ENCODE peak calls at places on chromosomes 11 and 22, in four cellular contexts. One of them, this sample, is unnamed.

GRCh38 chr11:32902089-32902665 is 9.6 kb downstream of the QSER1 start:
- DNase-seq in A549: no peak
- DNase-seq in cardiac muscle cell: no peak
- DNase-seq in OCI-LY7: no peak
- DNase-seq in this sample: no peak

GRCh38 chr11:2186669-2187266 is 15.2 kb upstream of the TH start:
- DNase-seq in A549: peak; percentile 76
- DNase-seq in cardiac muscle cell: peak; percentile 30
- DNase-seq in OCI-LY7: peak; percentile 62
- DNase-seq in this sample: peak; percentile 30

GRCh38 chr11:69234740-69235710 is 58.9 kb upstream of the MYEOV start:
- DNase-seq in A549: no peak
- DNase-seq in cardiac muscle cell: no peak
- DNase-seq in OCI-LY7: peak; percentile 7
- DNase-seq in this sample: no peak

GRCh38 chr11:77188912-77189491 is 61.0 kb downstream of the MYO7A start:
- DNase-seq in A549: no peak
- DNase-seq in cardiac muscle cell: no peak
- DNase-seq in OCI-LY7: no peak
- DNase-seq in this sample: no peak

GRCh38 chr11:108825381-108825780 is 160.5 kb downstream of the DDX10 start:
- DNase-seq in A549: no peak
- DNase-seq in cardiac muscle cell: no peak
- DNase-seq in OCI-LY7: no peak
- DNase-seq in this sample: no peak

GRCh38 chr11:128336203-128336602 is 251.2 kb downstream of the ETS1 start:
- DNase-seq in A549: no peak
- DNase-seq in cardiac muscle cell: peak; percentile 78
- DNase-seq in OCI-LY7: no peak
- DNase-seq in this sample: no peak

GRCh38 chr22:46036558-46037408 is 59.8 kb upstream of the WNT7B start:
- DNase-seq in A549: peak; percentile 65
- DNase-seq in cardiac muscle cell: peak; percentile 25
- DNase-seq in OCI-LY7: peak; percentile 85
- DNase-seq in this sample: peak; percentile 78

GRCh38 chr11:32396991-32397390 is 38.3 kb downstream of the WT1 start:
- DNase-seq in A549: no peak
- DNase-seq in cardiac muscle cell: peak; percentile 82
- DNase-seq in OCI-LY7: no peak
- DNase-seq in this sample: no peak

GRCh38 chr11:122923302-122923701 is 40.7 kb downstream of the JHY start:
- DNase-seq in A549: no peak
- DNase-seq in cardiac muscle cell: no peak
- DNase-seq in OCI-LY7: no peak
- DNase-seq in this sample: no peak

GRCh38 chr22:26775394-26775793 is 118.0 kb downstream of the MIAT start:
- DNase-seq in A549: no peak
- DNase-seq in cardiac muscle cell: no peak
- DNase-seq in OCI-LY7: no peak
- DNase-seq in this sample: no peak
- TF ChIP-seq CTCF in A549: no peak
- TF ChIP-seq CTCF in cardiac muscle cell: no peak
- TF ChIP-seq CTCF in OCI-LY7: no peak
- TF ChIP-seq CTCF in this sample: no peak

GRCh38 chr11:66910669-66911068 is 47.5 kb downstream of the PC start:
- DNase-seq in A549: no peak
- DNase-seq in cardiac muscle cell: no peak
- DNase-seq in OCI-LY7: no peak
- DNase-seq in this sample: no peak

GRCh38 chr11:66912361-66912760 is 45.8 kb downstream of the PC start:
- DNase-seq in A549: no peak
- DNase-seq in cardiac muscle cell: no peak
- DNase-seq in OCI-LY7: no peak
- DNase-seq in this sample: no peak

GRCh38 chr11:66915046-66915832 is 42.9 kb downstream of the PC start:
- DNase-seq in A549: no peak
- DNase-seq in cardiac muscle cell: no peak
- DNase-seq in OCI-LY7: no peak
- DNase-seq in this sample: no peak

GRCh38 chr11:66914505-66914904 is 43.7 kb downstream of the PC start:
- DNase-seq in A549: no peak
- DNase-seq in cardiac muscle cell: no peak
- DNase-seq in OCI-LY7: no peak
- DNase-seq in this sample: no peak

GRCh38 chr11:66912963-66913362 is 45.2 kb downstream of the PC start:
- DNase-seq in A549: no peak
- DNase-seq in cardiac muscle cell: no peak
- DNase-seq in OCI-LY7: no peak
- DNase-seq in this sample: no peak
- H3K27ac ChIP-seq in A549: no peak overlapping the region
- H3K27ac ChIP-seq in cardiac muscle cell: no peak overlapping the region
- H3K27ac ChIP-seq in OCI-LY7: no peak overlapping the region
- H3K27ac ChIP-seq in this sample: no peak overlapping the region

DNA sequence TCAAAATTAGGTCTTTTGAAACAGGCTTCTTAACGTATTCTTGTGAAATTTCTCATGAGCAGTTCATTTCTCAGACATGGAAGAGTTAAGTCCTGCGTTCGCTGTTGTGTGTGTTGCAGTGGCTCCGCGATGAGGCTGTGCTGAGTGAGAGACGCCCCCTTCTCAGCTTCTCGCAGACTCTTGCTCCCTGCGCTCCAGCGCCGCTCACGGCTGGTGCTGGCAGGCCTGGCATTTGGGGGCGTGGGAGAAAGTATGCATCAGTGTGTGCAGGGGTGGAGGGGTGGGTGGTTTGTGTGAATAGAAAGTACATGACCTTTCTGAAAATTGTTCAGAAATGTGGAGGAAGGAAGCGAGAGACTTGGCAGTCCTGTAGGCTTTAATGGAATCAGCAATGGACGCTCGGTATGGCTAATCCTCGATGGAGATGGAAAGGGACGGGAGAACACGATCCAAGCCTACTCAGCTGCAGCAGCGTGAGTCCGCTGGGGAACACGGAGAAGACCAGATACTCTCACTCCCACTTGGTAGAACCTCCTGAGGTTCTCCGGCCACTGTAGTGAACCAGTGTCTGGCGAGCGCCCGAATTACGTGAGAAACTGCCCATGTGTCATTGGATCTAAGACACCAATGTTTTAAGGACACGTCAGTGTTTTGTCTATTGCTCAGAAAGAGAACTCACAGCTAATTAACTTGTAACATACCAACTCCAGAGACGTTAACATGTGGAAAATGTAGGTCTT is 5.9 kb downstream of the TAB1 start:
- DNase-seq in A549: no peak
- DNase-seq in cardiac muscle cell: peak; percentile 78
- DNase-seq in OCI-LY7: no peak
- DNase-seq in this sample: no peak
- TF ChIP-seq CTCF in A549: no peak
- TF ChIP-seq CTCF in cardiac muscle cell: peak; percentile 34
- TF ChIP-seq CTCF in OCI-LY7: no peak
- TF ChIP-seq CTCF in this sample: no peak

DNA sequence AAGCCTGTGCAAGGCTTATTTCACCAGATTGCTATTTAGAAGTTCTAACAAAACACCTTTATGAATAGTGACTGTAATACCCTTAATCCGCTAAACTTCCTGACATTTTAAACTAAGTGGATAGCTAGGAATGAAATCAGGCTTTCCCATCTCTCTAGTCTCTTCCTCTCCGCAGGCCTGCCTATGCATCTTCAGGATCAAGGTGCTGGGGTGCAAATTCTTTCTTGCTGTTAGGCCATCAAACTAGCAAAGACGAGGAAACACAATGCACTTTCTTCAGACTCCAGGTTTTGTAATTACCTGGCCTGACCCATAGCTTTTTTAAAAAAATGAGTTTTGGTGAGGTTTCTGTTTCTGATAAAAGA is 149.4 kb downstream of the DBX1 start:
- DNase-seq in A549: no peak
- DNase-seq in cardiac muscle cell: no peak
- DNase-seq in OCI-LY7: no peak
- DNase-seq in this sample: no peak
- H3K27ac ChIP-seq in A549: peak overlapping the region; percentile 67
- H3K27ac ChIP-seq in cardiac muscle cell: peak overlapping the region; percentile 25
- H3K27ac ChIP-seq in OCI-LY7: no peak overlapping the region
- H3K27ac ChIP-seq in this sample: no peak overlapping the region

DNA sequence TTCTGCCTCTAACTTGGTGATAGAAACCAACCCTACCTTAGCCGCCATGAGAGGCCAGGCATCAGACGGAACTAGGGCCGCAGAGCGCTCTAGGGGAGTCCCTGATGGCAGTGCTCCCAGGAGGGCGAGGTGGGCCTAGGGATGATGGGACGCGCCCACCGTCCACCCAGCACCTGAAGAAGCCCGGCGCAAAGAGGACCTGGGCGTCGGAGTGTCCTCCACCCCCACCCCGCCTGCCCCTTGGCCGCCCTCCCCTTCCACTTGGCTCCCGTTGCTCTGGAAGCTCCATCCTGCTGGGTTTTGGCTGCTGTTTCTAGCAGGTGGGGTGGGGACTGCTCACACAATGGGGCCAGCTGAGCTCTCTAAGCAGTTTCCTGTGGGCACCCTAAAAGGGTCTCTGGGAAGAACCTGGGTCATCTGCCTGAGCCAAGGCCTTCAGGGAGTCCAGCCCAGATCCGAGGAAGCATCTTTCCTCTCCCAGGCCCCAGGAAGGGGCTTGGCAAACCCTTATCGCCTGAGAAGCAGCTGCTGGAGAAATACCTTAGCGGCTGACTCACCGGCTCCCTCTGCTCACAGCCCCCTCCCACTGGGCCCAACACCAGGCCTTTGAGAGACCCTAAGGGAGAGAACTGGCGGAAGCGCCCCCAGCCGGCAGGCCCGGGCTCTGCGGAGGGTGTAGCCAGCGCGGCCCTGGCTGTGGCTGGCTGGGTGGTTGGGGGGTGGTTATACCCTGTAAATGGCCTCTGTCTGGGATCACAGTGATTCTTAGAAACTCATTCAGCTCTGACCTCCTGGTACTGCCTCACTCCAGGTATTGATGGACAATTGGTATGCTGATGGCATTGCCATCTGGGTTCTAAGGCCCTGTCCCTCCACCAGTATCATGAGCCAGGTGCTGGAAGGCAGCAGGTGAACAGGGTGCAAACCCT is 19.3 kb downstream of the CREB3L1 start:
- DNase-seq in A549: no peak
- DNase-seq in cardiac muscle cell: peak; percentile 97
- DNase-seq in OCI-LY7: no peak
- DNase-seq in this sample: no peak
- TF ChIP-seq CTCF in A549: no peak
- TF ChIP-seq CTCF in cardiac muscle cell: peak; percentile 89
- TF ChIP-seq CTCF in OCI-LY7: no peak
- TF ChIP-seq CTCF in this sample: no peak

GRCh38 chr22:20142711-20143621 is 7.9 kb downstream of the CCDC188 start:
- DNase-seq in A549: no peak
- DNase-seq in cardiac muscle cell: no peak
- DNase-seq in OCI-LY7: no peak
- DNase-seq in this sample: no peak
- H3K27ac ChIP-seq in A549: no peak overlapping the region
- H3K27ac ChIP-seq in cardiac muscle cell: no peak overlapping the region
- H3K27ac ChIP-seq in OCI-LY7: no peak overlapping the region
- H3K27ac ChIP-seq in this sample: no peak overlapping the region

GRCh38 chr11:63020671-63021255 is 5.1 kb upstream of the SLC22A8 start:
- DNase-seq in A549: peak; percentile 36
- DNase-seq in cardiac muscle cell: no peak
- DNase-seq in OCI-LY7: no peak
- DNase-seq in this sample: peak; percentile 10
- TF ChIP-seq CTCF in A549: peak; percentile 34
- TF ChIP-seq CTCF in cardiac muscle cell: peak; percentile 48
- TF ChIP-seq CTCF in OCI-LY7: peak; percentile 68
- TF ChIP-seq CTCF in this sample: peak; percentile 61

GRCh38 chr22:30880847-30881246 is 87.7 kb downstream of the MORC2 start:
- DNase-seq in A549: no peak
- DNase-seq in cardiac muscle cell: no peak
- DNase-seq in OCI-LY7: no peak
- DNase-seq in this sample: no peak

GRCh38 chr22:30881361-30882180 is 87.0 kb downstream of the MORC2 start:
- DNase-seq in A549: no peak
- DNase-seq in cardiac muscle cell: peak; percentile 13
- DNase-seq in OCI-LY7: no peak
- DNase-seq in this sample: no peak

GRCh38 chr22:30882974-30883533 is 85.5 kb downstream of the MORC2 start:
- DNase-seq in A549: no peak
- DNase-seq in cardiac muscle cell: no peak
- DNase-seq in OCI-LY7: no peak
- DNase-seq in this sample: no peak

GRCh38 chr22:30883586-30884145 is 84.9 kb downstream of the MORC2 start:
- DNase-seq in A549: no peak
- DNase-seq in cardiac muscle cell: no peak
- DNase-seq in OCI-LY7: no peak
- DNase-seq in this sample: no peak

DNA sequence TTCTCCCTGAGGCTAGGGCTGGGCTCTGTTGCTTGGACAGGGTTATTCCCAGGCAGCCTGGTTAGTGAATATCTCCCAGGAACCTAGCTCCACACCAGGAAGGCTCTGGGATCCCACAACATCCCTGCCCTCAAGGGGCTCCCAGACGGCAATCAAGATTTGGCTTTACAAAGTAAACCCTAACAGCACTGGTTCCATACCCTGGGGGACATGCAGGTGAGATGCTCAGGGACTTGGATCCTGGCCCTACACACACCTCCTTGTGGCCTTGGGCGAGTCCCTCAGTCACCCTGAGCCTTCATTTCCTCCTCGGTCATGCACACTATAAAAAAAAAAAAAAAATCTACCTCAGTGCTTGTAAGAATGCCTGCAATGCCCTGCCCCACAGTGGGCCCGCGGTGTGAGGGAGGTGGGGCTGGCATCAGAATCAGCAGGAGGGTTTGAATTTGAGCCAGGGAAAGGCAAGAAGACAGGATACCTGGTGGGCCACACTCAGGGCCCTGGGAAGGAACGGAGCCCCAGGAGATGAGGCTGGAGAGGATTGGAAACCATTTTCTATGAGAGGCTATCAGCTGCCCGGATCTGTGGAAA is 86.3 kb downstream of the MORC2 start:
- DNase-seq in A549: no peak
- DNase-seq in cardiac muscle cell: no peak
- DNase-seq in OCI-LY7: no peak
- DNase-seq in this sample: no peak
- H3K27ac ChIP-seq in A549: peak overlapping the region; percentile 30
- H3K27ac ChIP-seq in cardiac muscle cell: peak overlapping the region; percentile 62
- H3K27ac ChIP-seq in OCI-LY7: no peak overlapping the region
- H3K27ac ChIP-seq in this sample: no peak overlapping the region